ENCODE peak calls at places on chromosomes 7 and 10, in eight cellular contexts. One of them, this sample, is unnamed. For H3K4me1 and H3K27me3, the result is how much of the 10 kb centered on the place peaks cover.

GRCh38 chr7:121313793-121314676 is 14.8 kb upstream of the WNT16 start:
- DNase-seq in heart left ventricle: no peak
- DNase-seq in esophagus squamous epithelium: no peak
- DNase-seq in adrenal gland: no peak
- DNase-seq in stomach: no peak
- DNase-seq in fibroblast of lung: peak
- DNase-seq in SK-N-SH: no peak
- DNase-seq in gastrocnemius medialis: no peak
- DNase-seq in this sample: no peak

GRCh38 chr10:107692072-107692471 is 527.6 kb upstream of the SORCS1 start:
- DNase-seq in heart left ventricle: no peak
- DNase-seq in esophagus squamous epithelium: no peak
- DNase-seq in adrenal gland: no peak
- DNase-seq in stomach: no peak
- DNase-seq in fibroblast of lung: no peak
- DNase-seq in SK-N-SH: no peak
- DNase-seq in gastrocnemius medialis: no peak
- DNase-seq in this sample: no peak

GRCh38 chr7:30563326-30563942 is 31.2 kb upstream of the GARS1 start:
- DNase-seq in heart left ventricle: no peak
- DNase-seq in esophagus squamous epithelium: no peak
- DNase-seq in adrenal gland: no peak
- DNase-seq in stomach: no peak
- DNase-seq in fibroblast of lung: no peak
- DNase-seq in SK-N-SH: no peak
- DNase-seq in gastrocnemius medialis: no peak
- DNase-seq in this sample: no peak

GRCh38 chr10:17060289-17060688 is 69.3 kb downstream of the CUBN start:
- DNase-seq in heart left ventricle: no peak
- DNase-seq in esophagus squamous epithelium: no peak
- DNase-seq in adrenal gland: no peak
- DNase-seq in stomach: no peak
- DNase-seq in fibroblast of lung: no peak
- DNase-seq in SK-N-SH: no peak
- DNase-seq in gastrocnemius medialis: no peak
- DNase-seq in this sample: no peak

GRCh38 chr7:14288701-14289100 is 299.2 kb upstream of the ETV1 start:
- DNase-seq in heart left ventricle: no peak
- DNase-seq in esophagus squamous epithelium: no peak
- DNase-seq in adrenal gland: no peak
- DNase-seq in stomach: no peak
- DNase-seq in fibroblast of lung: peak
- DNase-seq in SK-N-SH: no peak
- DNase-seq in gastrocnemius medialis: no peak
- DNase-seq in this sample: no peak

GRCh38 chr10:100586959-100587358 is 51.2 kb downstream of the HIF1AN start:
- DNase-seq in heart left ventricle: no peak
- DNase-seq in esophagus squamous epithelium: no peak
- DNase-seq in adrenal gland: no peak
- DNase-seq in stomach: no peak
- DNase-seq in fibroblast of lung: no peak
- DNase-seq in SK-N-SH: no peak
- DNase-seq in gastrocnemius medialis: no peak
- DNase-seq in this sample: no peak

GRCh38 chr7:13856012-13856411 is 133.5 kb downstream of the ETV1 start:
- DNase-seq in heart left ventricle: no peak
- DNase-seq in esophagus squamous epithelium: no peak
- DNase-seq in adrenal gland: no peak
- DNase-seq in stomach: no peak
- DNase-seq in fibroblast of lung: no peak
- DNase-seq in SK-N-SH: no peak
- DNase-seq in gastrocnemius medialis: no peak
- DNase-seq in this sample: no peak

GRCh38 chr10:74936577-74937445 is 110.4 kb downstream of the KAT6B start:
- DNase-seq in heart left ventricle: no peak
- DNase-seq in esophagus squamous epithelium: no peak
- DNase-seq in adrenal gland: no peak
- DNase-seq in stomach: no peak
- DNase-seq in fibroblast of lung: peak
- DNase-seq in SK-N-SH: no peak
- DNase-seq in gastrocnemius medialis: no peak
- DNase-seq in this sample: no peak

GRCh38 chr10:102669206-102670064 is 25.2 kb downstream of the TRIM8 start:
- DNase-seq in heart left ventricle: peak
- DNase-seq in esophagus squamous epithelium: no peak
- DNase-seq in adrenal gland: peak
- DNase-seq in stomach: peak
- DNase-seq in fibroblast of lung: peak
- DNase-seq in SK-N-SH: peak
- DNase-seq in gastrocnemius medialis: peak
- DNase-seq in this sample: peak

GRCh38 chr10:6530211-6530840 is 49.8 kb downstream of the PRKCQ start:
- DNase-seq in heart left ventricle: no peak
- DNase-seq in esophagus squamous epithelium: no peak
- DNase-seq in adrenal gland: no peak
- DNase-seq in stomach: peak
- DNase-seq in fibroblast of lung: no peak
- DNase-seq in SK-N-SH: no peak
- DNase-seq in gastrocnemius medialis: no peak
- DNase-seq in this sample: no peak

GRCh38 chr7:21454182-21454581 is 26.3 kb downstream of the SP4 start:
- DNase-seq in heart left ventricle: no peak
- DNase-seq in esophagus squamous epithelium: no peak
- DNase-seq in adrenal gland: no peak
- DNase-seq in stomach: no peak
- DNase-seq in fibroblast of lung: no peak
- DNase-seq in SK-N-SH: no peak
- DNase-seq in gastrocnemius medialis: no peak
- DNase-seq in this sample: no peak

GRCh38 chr10:80468002-80468401 is 13.9 kb downstream of the TSPAN14 start:
- DNase-seq in heart left ventricle: peak
- DNase-seq in esophagus squamous epithelium: no peak
- DNase-seq in adrenal gland: no peak
- DNase-seq in stomach: peak
- DNase-seq in fibroblast of lung: no peak
- DNase-seq in SK-N-SH: peak
- DNase-seq in gastrocnemius medialis: peak
- DNase-seq in this sample: peak
- H3K4me1 ChIP-seq in heart left ventricle: half or more
- H3K4me1 ChIP-seq in esophagus squamous epithelium: half or more
- H3K4me1 ChIP-seq in adrenal gland: half or more
- H3K4me1 ChIP-seq in stomach: half or more
- H3K4me1 ChIP-seq in fibroblast of lung: under half
- H3K4me1 ChIP-seq in SK-N-SH: under half
- H3K4me1 ChIP-seq in gastrocnemius medialis: half or more
- H3K4me1 ChIP-seq in this sample: under half

DNA sequence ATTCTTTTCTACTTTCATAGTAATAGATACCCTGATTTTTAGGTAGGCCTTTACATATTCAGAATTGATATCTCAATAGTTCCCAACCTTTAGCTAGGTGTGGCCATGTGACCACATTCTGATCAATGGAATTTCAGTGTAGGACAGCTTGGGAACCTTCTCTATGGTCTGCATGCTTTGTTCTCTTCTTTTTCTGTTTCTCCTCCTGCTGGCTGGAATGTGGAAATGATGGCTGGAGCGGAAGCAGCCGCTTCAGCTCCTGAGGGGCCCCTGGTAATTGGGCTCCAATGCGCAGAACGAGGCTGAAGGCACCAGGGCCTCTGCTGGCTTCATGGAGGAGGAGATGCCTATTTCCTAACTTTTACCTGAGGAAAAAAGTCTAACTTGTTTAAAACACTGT is 152.6 kb downstream of the ZMYND11 start:
- DNase-seq in heart left ventricle: no peak
- DNase-seq in esophagus squamous epithelium: no peak
- DNase-seq in adrenal gland: no peak
- DNase-seq in stomach: no peak
- DNase-seq in fibroblast of lung: no peak
- DNase-seq in SK-N-SH: no peak
- DNase-seq in gastrocnemius medialis: no peak
- DNase-seq in this sample: no peak
- TF ChIP-seq CTCF in heart left ventricle: no peak
- TF ChIP-seq CTCF in esophagus squamous epithelium: no peak
- TF ChIP-seq CTCF in adrenal gland: no peak
- TF ChIP-seq CTCF in stomach: no peak
- TF ChIP-seq CTCF in fibroblast of lung: peak
- TF ChIP-seq CTCF in SK-N-SH: peak
- TF ChIP-seq CTCF in gastrocnemius medialis: no peak
- TF ChIP-seq CTCF in this sample: no peak

DNA sequence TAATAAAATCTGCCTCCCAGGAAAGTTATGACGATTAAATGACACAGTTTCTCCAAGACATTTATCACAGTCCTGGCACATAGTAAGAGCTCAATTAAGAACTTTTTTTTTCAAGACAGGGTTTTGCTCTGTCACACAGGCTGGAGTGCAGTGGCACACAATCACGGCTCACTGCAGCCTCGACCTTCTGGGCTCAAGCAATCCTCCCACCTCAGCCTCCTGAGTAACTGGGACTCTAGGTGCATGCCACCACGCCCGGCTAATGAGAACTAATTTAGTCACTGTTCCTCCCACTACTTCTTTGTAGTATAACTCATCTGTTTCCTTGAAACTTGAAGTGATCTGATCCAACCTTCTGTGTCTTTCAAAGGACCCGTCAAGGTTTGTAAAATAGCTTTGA is 42.2 kb upstream of the MXI1 start:
- DNase-seq in heart left ventricle: no peak
- DNase-seq in esophagus squamous epithelium: no peak
- DNase-seq in adrenal gland: no peak
- DNase-seq in stomach: no peak
- DNase-seq in fibroblast of lung: no peak
- DNase-seq in SK-N-SH: no peak
- DNase-seq in gastrocnemius medialis: no peak
- DNase-seq in this sample: no peak
- H3K27me3 ChIP-seq in heart left ventricle: under half
- H3K27me3 ChIP-seq in esophagus squamous epithelium: under half
- H3K27me3 ChIP-seq in adrenal gland: under half
- H3K27me3 ChIP-seq in stomach: under half
- H3K27me3 ChIP-seq in fibroblast of lung: under half
- H3K27me3 ChIP-seq in SK-N-SH: under half
- H3K27me3 ChIP-seq in gastrocnemius medialis: under half
- H3K27me3 ChIP-seq in this sample: under half

GRCh38 chr10:675532-675931 is 13.9 kb downstream of the DIP2C start:
- DNase-seq in heart left ventricle: no peak
- DNase-seq in esophagus squamous epithelium: no peak
- DNase-seq in adrenal gland: no peak
- DNase-seq in stomach: no peak
- DNase-seq in fibroblast of lung: no peak
- DNase-seq in SK-N-SH: no peak
- DNase-seq in gastrocnemius medialis: no peak
- DNase-seq in this sample: no peak
- H3K4me1 ChIP-seq in heart left ventricle: under half
- H3K4me1 ChIP-seq in esophagus squamous epithelium: under half
- H3K4me1 ChIP-seq in adrenal gland: under half
- H3K4me1 ChIP-seq in stomach: under half
- H3K4me1 ChIP-seq in fibroblast of lung: under half
- H3K4me1 ChIP-seq in SK-N-SH: under half
- H3K4me1 ChIP-seq in gastrocnemius medialis: under half
- H3K4me1 ChIP-seq in this sample: under half

GRCh38 chr7:11332186-11332864 is 358.7 kb downstream of the PHF14 start:
- DNase-seq in heart left ventricle: no peak
- DNase-seq in esophagus squamous epithelium: no peak
- DNase-seq in adrenal gland: no peak
- DNase-seq in stomach: no peak
- DNase-seq in fibroblast of lung: no peak
- DNase-seq in SK-N-SH: no peak
- DNase-seq in gastrocnemius medialis: no peak
- DNase-seq in this sample: no peak

GRCh38 chr7:11330717-11331116 is 357.0 kb downstream of the PHF14 start:
- DNase-seq in heart left ventricle: no peak
- DNase-seq in esophagus squamous epithelium: no peak
- DNase-seq in adrenal gland: no peak
- DNase-seq in stomach: no peak
- DNase-seq in fibroblast of lung: no peak
- DNase-seq in SK-N-SH: no peak
- DNase-seq in gastrocnemius medialis: no peak
- DNase-seq in this sample: no peak

GRCh38 chr7:11330208-11330607 is 356.5 kb downstream of the PHF14 start:
- DNase-seq in heart left ventricle: no peak
- DNase-seq in esophagus squamous epithelium: no peak
- DNase-seq in adrenal gland: no peak
- DNase-seq in stomach: no peak
- DNase-seq in fibroblast of lung: no peak
- DNase-seq in SK-N-SH: no peak
- DNase-seq in gastrocnemius medialis: no peak
- DNase-seq in this sample: no peak

GRCh38 chr7:11332865-11333228 is 359.2 kb downstream of the PHF14 start:
- DNase-seq in heart left ventricle: no peak
- DNase-seq in esophagus squamous epithelium: no peak
- DNase-seq in adrenal gland: no peak
- DNase-seq in stomach: no peak
- DNase-seq in fibroblast of lung: no peak
- DNase-seq in SK-N-SH: no peak
- DNase-seq in gastrocnemius medialis: no peak
- DNase-seq in this sample: no peak

DNA sequence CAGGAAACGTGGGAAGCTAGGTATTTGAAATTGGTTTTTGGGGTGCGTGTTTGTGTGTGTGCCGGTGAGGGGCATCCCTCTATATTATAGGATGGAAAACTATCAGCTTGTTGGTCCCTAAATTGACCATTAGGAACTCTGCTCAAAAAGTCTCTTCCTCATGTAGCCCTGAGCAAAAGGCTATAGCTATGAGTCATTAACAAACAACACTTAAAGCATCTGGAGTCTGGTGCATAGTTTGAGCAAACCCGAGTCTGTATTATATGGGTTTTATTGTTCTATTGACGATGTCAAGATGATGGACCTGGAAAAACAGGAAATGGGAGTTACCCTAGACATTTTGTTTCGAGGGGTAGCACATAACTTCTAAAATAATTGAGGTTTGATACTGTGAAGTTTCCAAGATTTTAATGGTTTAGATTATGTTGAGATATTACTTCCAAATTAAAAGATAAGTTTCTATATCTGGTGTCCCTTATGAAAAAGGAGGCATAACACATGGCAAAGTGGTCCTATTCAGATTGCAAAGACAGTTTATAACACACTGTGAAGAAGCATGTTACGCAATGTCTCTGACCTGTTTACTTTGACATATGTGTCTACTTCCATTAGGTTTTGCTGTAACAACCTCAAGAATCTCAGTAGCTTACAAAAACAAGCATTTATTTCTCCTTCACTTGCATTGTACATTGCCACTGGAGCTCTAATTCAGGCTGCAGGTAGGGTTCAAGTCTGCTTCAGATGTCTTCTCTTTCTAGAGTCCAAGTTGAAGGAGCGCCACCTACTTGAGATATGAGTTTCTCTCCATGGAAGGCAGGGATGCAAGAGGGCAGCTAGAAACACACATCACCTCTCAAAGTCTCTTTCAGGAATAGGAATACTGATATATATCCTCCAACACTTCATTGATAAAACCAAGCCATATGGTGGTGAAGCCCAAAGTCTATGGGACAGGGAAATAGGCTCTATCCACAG is 357.7 kb downstream of the PHF14 start:
- DNase-seq in heart left ventricle: no peak
- DNase-seq in esophagus squamous epithelium: no peak
- DNase-seq in adrenal gland: no peak
- DNase-seq in stomach: no peak
- DNase-seq in fibroblast of lung: no peak
- DNase-seq in SK-N-SH: no peak
- DNase-seq in gastrocnemius medialis: no peak
- DNase-seq in this sample: no peak
- TF ChIP-seq CTCF in heart left ventricle: no peak
- TF ChIP-seq CTCF in esophagus squamous epithelium: no peak
- TF ChIP-seq CTCF in adrenal gland: no peak
- TF ChIP-seq CTCF in stomach: no peak
- TF ChIP-seq CTCF in fibroblast of lung: no peak
- TF ChIP-seq CTCF in SK-N-SH: no peak
- TF ChIP-seq CTCF in gastrocnemius medialis: no peak
- TF ChIP-seq CTCF in this sample: no peak